ENCODE peak calls at places on chromosomes 6 and 20, in five cellular contexts. C, W, G, X and T are unnamed samples.

GRCh38 chr6:170584954-170585498 is 589 bp upstream of the PDCD2 start:
- DNase-seq in X (peak; percentile 43), W (no peak), C (peak; percentile 19), G (no peak), T (no peak)

GRCh38 chr6:115271001-115271400 is 789.7 kb downstream of the FRK start:
- DNase-seq in X (no peak), W (no peak), C (no peak), G (no peak), T (no peak)

GRCh38 chr20:3102575-3103368 is 18.2 kb upstream of the AVP start:
- DNase-seq in G (no peak), C (no peak), X (no peak), W (no peak), T (no peak)

GRCh38 chr6:72864236-72864635 is 242.4 kb downstream of the KCNQ5 start:
- DNase-seq in W (no peak), C (no peak), X (no peak), G (no peak), T (no peak)

GRCh38 chr6:89995296-89995695 is 101.0 kb downstream of the GJA10 start:
- DNase-seq in X (no peak), W (no peak), C (no peak), G (no peak), T (no peak)

GRCh38 chr6:33417127-33417902 is 592 bp downstream of the CUTA start:
- DNase-seq in G (no peak), C (no peak), W (peak; percentile 88), X (no peak), T (no peak)

GRCh38 chr6:128114164-128114563 is 213.3 kb upstream of the THEMIS start:
- DNase-seq in X (no peak), W (no peak), G (no peak), C (no peak), T (no peak)

GRCh38 chr6:36924778-36925396 is 29.7 kb upstream of the PI16 start:
- DNase-seq in X (no peak), G (no peak), W (no peak), C (no peak), T (no peak)

GRCh38 chr6:136921521-136921935 is 573 bp upstream of the SLC35D3 start:
- DNase-seq in C (peak; percentile 25), W (no peak), X (peak; percentile 76), G (no peak), T (no peak)

GRCh38 chr6:125906158-125906998 is 50.2 kb upstream of the HINT3 start:
- DNase-seq in G (peak; percentile 6), X (peak; percentile 48), W (peak; percentile 16), C (peak; percentile 64), T (no peak)

GRCh38 chr6:153150767-153151440 is 19.8 kb upstream of the RGS17 start:
- DNase-seq in G (no peak), X (no peak), W (no peak), C (no peak), T (no peak)
- H3K4me3 ChIP-seq in G (no peak overlapping the region), X (no peak overlapping the region), W (no peak overlapping the region), C (no peak overlapping the region), T (peak overlapping the region; percentile 25)

GRCh38 chr6:38716825-38717224 is 1.7 kb downstream of the DNAH8 start:
- DNase-seq in W (no peak), G (no peak), C (no peak), X (no peak), T (no peak)
- H3K27me3 ChIP-seq in W (no peaks in the 10 kb centered on the region), G (peaks cover 52% of the 10 kb centered on the region), C (peaks cover 77% of the 10 kb centered on the region), X (peaks cover 1% of the 10 kb centered on the region), T (peaks cover 21% of the 10 kb centered on the region)

GRCh38 chr20:36155629-36155971 is 1.1 kb downstream of the EPB41L1 start:
- DNase-seq in W (no peak), G (no peak), X (no peak), C (no peak), T (no peak)
- H3K4me3 ChIP-seq in W (no peak overlapping the region), G (no peak overlapping the region), X (no peak overlapping the region), C (no peak overlapping the region), T (peak overlapping the region; percentile 76)

GRCh38 chr20:4318891-4319290 is 303.5 kb upstream of the RNF24 start:
- DNase-seq in X (no peak), C (no peak), G (no peak), W (no peak), T (no peak)
- H3K27me3 ChIP-seq in X (no peaks in the 10 kb centered on the region), C (no peaks in the 10 kb centered on the region), G (peaks cover 3% of the 10 kb centered on the region), W (no peaks in the 10 kb centered on the region), T (no peaks in the 10 kb centered on the region)

DNA sequence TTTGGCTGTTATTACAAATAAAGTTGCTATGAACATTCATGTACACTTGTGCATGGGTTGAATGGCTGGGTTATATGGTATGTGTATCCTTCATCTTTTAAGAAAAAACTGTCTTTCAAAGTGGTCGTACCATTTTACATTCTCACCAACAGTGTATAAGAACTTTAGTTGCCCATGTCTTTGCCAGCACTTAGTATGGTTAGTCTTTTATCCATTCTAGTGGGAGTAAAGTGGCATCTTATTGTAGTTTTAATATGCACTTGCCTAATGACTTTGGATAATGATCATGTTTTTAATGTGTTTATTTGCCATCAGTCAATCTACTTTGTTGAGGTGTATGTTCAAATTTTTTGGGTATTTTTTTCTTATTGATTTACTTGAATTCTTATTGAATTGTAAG is 32.5 kb upstream of the ECI2 start:
- DNase-seq in W (no peak), X (no peak), C (no peak), G (no peak), T (no peak)
- H3K4me3 ChIP-seq in W (no peak overlapping the region), X (no peak overlapping the region), C (no peak overlapping the region), G (no peak overlapping the region), T (no peak overlapping the region)

DNA sequence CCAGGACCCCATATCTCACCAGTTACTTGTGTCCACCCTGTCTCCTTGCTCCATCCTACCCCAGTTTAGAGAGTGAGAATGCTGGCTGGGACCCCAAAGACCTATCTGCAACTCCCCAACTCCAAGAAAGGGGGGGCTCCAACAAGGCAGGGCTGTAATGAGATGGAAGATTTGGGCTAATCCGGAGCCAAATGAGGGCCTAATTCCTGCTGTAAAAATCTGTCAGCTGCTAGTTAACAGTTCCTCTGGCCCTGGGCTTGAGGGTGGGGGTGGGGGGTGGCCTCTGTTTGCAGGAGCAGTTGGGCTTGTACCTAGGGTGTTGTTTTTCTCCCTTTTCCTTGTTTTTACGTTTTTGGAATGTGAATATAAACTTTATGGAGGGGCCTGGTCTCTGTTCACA is 70.5 kb downstream of the NCR2 start:
- DNase-seq in G (no peak), C (no peak), W (no peak), X (peak; percentile 61), T (no peak)
- H3K27me3 ChIP-seq in G (peaks cover 3% of the 10 kb centered on the region), C (no peaks in the 10 kb centered on the region), W (peaks cover 45% of the 10 kb centered on the region), X (peaks cover 81% of the 10 kb centered on the region), T (peaks cover 42% of the 10 kb centered on the region)

DNA sequence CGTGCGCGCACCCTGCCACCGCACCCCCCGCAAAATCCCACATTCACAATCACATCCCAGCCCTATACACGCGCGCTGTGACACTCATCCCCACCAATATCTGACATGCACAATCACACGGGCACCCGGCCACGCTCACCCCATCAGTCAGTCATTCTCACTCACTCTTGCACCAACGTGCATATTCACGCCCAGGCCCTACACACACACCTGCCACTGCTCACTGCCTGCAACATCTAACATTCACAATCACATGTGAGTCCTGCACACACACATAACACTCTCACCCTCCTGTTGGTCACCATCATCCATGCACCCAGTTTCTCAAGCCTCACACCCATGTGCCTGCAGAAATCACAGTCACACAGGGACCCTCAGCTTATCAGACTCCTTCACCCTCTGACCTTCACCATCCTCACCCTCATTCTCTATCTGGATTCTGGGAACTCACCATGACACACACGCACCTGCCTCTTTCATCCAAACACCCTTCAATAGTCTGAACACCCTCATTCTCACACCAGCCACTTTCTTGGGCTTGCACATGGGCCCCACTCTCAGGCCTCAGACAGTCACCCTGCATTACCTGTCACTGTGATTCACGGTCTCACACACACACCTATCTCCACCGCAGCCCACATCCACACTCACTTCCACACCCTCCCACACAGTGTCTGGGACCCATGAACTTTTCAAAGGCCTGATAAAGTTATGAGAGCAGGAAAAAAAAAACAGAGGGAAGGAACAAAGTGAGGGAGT is 748 bp upstream of the ATP9A start:
- DNase-seq in C (no peak), W (no peak), X (peak; percentile 49), G (no peak), T (peak; percentile 36)
- H3K4me3 ChIP-seq in C (no peak overlapping the region), W (peak overlapping the region; percentile 35), X (peak overlapping the region; percentile 4), G (no peak overlapping the region), T (peak overlapping the region; percentile 59)

DNA sequence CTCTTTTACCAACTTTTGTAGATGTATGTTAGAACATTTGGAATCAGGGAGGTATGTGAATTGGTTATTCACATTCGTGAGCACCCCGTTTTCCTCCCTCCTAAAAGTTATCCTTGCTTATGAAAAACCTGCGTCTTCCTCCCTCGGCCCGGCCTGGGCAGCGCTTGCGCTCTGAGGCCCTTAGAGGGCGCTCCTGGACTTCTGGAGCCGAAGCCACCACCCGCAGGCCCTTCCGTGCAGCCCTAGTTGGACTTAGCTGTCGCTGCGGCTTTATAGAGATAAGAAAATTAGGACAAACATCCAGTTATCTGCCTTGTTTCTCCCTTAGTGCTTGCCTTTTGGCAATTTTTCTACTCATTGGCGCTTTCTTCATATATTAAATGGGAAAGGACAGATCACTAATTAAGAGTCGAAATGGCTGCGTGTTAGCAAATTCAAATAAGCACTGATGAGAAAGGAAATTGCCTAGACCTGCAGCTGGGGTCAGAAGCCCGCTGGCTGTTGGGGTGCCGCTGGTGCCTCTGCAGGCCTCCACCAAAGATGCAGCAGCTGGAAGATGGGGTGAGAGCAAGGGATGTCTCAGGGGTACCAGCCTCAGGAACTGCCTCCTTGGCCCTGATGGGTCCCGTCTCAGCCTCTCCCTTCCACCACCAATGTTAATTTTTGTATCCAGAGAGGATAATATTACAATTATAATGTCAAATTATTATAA is 5.2 kb downstream of the FNDC1 start:
- DNase-seq in X (peak; percentile 89), C (peak; percentile 66), W (peak; percentile 77), G (peak; percentile 35), T (peak; percentile 56)
- H3K27me3 ChIP-seq in X (peaks cover 46% of the 10 kb centered on the region), C (peaks cover 53% of the 10 kb centered on the region), W (peaks cover 4% of the 10 kb centered on the region), G (peaks cover 41% of the 10 kb centered on the region), T (peaks cover 61% of the 10 kb centered on the region)

GRCh38 chr20:10619427-10619826 is 54.4 kb downstream of the JAG1 start:
- DNase-seq in G (no peak), C (no peak), X (no peak), W (peak; percentile 83), T (no peak)

GRCh38 chr20:10626896-10627295 is 46.9 kb downstream of the JAG1 start:
- DNase-seq in W (no peak), C (no peak), G (no peak), X (no peak), T (no peak)

GRCh38 chr20:10621159-10621558 is 52.6 kb downstream of the JAG1 start:
- DNase-seq in W (no peak), X (no peak), C (no peak), G (no peak), T (no peak)

GRCh38 chr20:10625641-10626040 is 48.2 kb downstream of the JAG1 start:
- DNase-seq in C (no peak), X (no peak), W (no peak), G (no peak), T (no peak)

DNA sequence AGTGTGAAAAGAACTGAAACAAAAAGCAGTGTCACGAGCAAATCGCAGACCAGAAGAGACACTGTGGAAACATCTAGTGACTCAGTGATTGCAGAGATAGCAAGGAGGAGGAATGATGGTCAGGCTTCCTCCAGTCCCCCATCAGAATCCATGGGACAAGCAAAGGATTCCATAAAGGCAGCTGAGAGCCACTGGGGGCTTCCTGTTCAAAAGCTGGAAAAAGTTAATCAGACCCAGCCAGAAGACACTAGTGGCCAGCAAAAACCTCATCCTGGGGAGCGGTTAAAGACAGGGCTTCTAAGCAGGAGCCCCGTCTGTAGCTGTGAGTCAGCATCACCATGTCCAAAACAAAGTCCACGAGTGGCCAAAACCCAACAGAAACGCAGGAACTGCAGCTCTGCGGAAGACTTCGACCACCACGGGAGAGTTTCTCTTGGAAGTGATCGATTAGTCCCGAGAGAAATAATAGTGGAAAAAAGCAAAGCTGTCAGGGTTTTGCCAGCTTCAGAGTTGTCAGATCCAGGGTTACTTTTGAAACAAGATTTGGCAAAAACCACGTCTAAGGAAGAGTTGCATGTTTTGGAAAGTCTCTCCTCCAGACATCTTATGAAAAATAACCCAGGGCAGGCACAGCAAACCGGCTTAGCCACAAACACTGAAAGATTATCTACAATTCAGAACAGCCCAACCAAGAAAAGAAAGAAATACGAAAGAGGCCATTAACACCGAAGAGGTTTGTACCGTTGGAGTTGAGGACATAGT is 51.0 kb downstream of the JAG1 start:
- DNase-seq in X (no peak), G (no peak), W (peak; percentile 71), C (no peak), T (no peak)
- H3K4me3 ChIP-seq in X (no peak overlapping the region), G (no peak overlapping the region), W (no peak overlapping the region), C (no peak overlapping the region), T (no peak overlapping the region)